ENCODE peak calls at places on chromosomes 2 and 18, in seven cellular contexts. One of them, this sample, is unnamed.

GRCh38 chr2:120788349-120788700 is 52.7 kb downstream of the GLI2 start:
- DNase-seq in psoas muscle: no peak
- DNase-seq in skeletal muscle cell: no peak
- DNase-seq in CD8-positive, alpha-beta T cell: no peak
- DNase-seq in heart left ventricle: no peak
- DNase-seq in fibroblast of lung: no peak
- DNase-seq in astrocyte: no peak
- DNase-seq in this sample: no peak

GRCh38 chr2:30679416-30680088 is 127.7 kb downstream of the CAPN13 start:
- DNase-seq in psoas muscle: no peak
- DNase-seq in skeletal muscle cell: no peak
- DNase-seq in CD8-positive, alpha-beta T cell: no peak
- DNase-seq in heart left ventricle: no peak
- DNase-seq in fibroblast of lung: peak
- DNase-seq in astrocyte: peak
- DNase-seq in this sample: peak

GRCh38 chr2:226552571-226553285 is 246.9 kb downstream of the IRS1 start:
- DNase-seq in psoas muscle: no peak
- DNase-seq in skeletal muscle cell: no peak
- DNase-seq in CD8-positive, alpha-beta T cell: no peak
- DNase-seq in heart left ventricle: no peak
- DNase-seq in fibroblast of lung: no peak
- DNase-seq in astrocyte: no peak
- DNase-seq in this sample: no peak

GRCh38 chr2:191298306-191298705 is 53.1 kb downstream of the MYO1B start:
- DNase-seq in psoas muscle: no peak
- DNase-seq in skeletal muscle cell: peak
- DNase-seq in CD8-positive, alpha-beta T cell: no peak
- DNase-seq in heart left ventricle: no peak
- DNase-seq in fibroblast of lung: no peak
- DNase-seq in astrocyte: peak
- DNase-seq in this sample: no peak

GRCh38 chr2:9852881-9853280 is 9.6 kb downstream of the TAF1B start:
- DNase-seq in psoas muscle: no peak
- DNase-seq in skeletal muscle cell: no peak
- DNase-seq in CD8-positive, alpha-beta T cell: no peak
- DNase-seq in heart left ventricle: no peak
- DNase-seq in fibroblast of lung: no peak
- DNase-seq in astrocyte: no peak
- DNase-seq in this sample: no peak

GRCh38 chr2:229363126-229363814 is 92.2 kb upstream of the PID1 start:
- DNase-seq in psoas muscle: no peak
- DNase-seq in skeletal muscle cell: no peak
- DNase-seq in CD8-positive, alpha-beta T cell: no peak
- DNase-seq in heart left ventricle: no peak
- DNase-seq in fibroblast of lung: no peak
- DNase-seq in astrocyte: peak
- DNase-seq in this sample: no peak

GRCh38 chr2:68565858-68566257 is 77.5 kb upstream of the PROKR1 start:
- DNase-seq in psoas muscle: no peak
- DNase-seq in skeletal muscle cell: no peak
- DNase-seq in CD8-positive, alpha-beta T cell: no peak
- DNase-seq in heart left ventricle: no peak
- DNase-seq in fibroblast of lung: no peak
- DNase-seq in astrocyte: peak
- DNase-seq in this sample: no peak

GRCh38 chr18:71374294-71374693 is 1085.4 kb downstream of the SOCS6 start:
- DNase-seq in psoas muscle: no peak
- DNase-seq in skeletal muscle cell: no peak
- DNase-seq in CD8-positive, alpha-beta T cell: no peak
- DNase-seq in heart left ventricle: no peak
- DNase-seq in fibroblast of lung: no peak
- DNase-seq in astrocyte: no peak
- DNase-seq in this sample: no peak

GRCh38 chr2:164981217-164981990 is 26.1 kb upstream of the SLC38A11 start:
- DNase-seq in psoas muscle: no peak
- DNase-seq in skeletal muscle cell: no peak
- DNase-seq in CD8-positive, alpha-beta T cell: no peak
- DNase-seq in heart left ventricle: no peak
- DNase-seq in fibroblast of lung: no peak
- DNase-seq in astrocyte: peak
- DNase-seq in this sample: no peak

GRCh38 chr2:26605969-26606846 is 35.0 kb downstream of the CIB4 start:
- DNase-seq in psoas muscle: peak
- DNase-seq in skeletal muscle cell: no peak
- DNase-seq in CD8-positive, alpha-beta T cell: no peak
- DNase-seq in heart left ventricle: no peak
- DNase-seq in fibroblast of lung: no peak
- DNase-seq in astrocyte: no peak
- DNase-seq in this sample: no peak

GRCh38 chr2:60530228-60530627 is 23.2 kb downstream of the BCL11A start:
- DNase-seq in psoas muscle: no peak
- DNase-seq in skeletal muscle cell: no peak
- DNase-seq in CD8-positive, alpha-beta T cell: no peak
- DNase-seq in heart left ventricle: no peak
- DNase-seq in fibroblast of lung: no peak
- DNase-seq in astrocyte: no peak
- DNase-seq in this sample: no peak

GRCh38 chr2:173934895-173935294 is 30.3 kb downstream of the SP3 start:
- DNase-seq in psoas muscle: no peak
- DNase-seq in skeletal muscle cell: no peak
- DNase-seq in CD8-positive, alpha-beta T cell: no peak
- DNase-seq in heart left ventricle: no peak
- DNase-seq in fibroblast of lung: no peak
- DNase-seq in astrocyte: no peak
- DNase-seq in this sample: no peak

GRCh38 chr2:4763009-4763408 is 929.2 kb upstream of the SOX11 start:
- DNase-seq in psoas muscle: no peak
- DNase-seq in skeletal muscle cell: no peak
- DNase-seq in CD8-positive, alpha-beta T cell: no peak
- DNase-seq in heart left ventricle: no peak
- DNase-seq in fibroblast of lung: peak
- DNase-seq in astrocyte: no peak
- DNase-seq in this sample: no peak

GRCh38 chr2:207230261-207231105 is 64.7 kb upstream of the KLF7 start:
- DNase-seq in psoas muscle: no peak
- DNase-seq in skeletal muscle cell: no peak
- DNase-seq in CD8-positive, alpha-beta T cell: no peak
- DNase-seq in heart left ventricle: no peak
- DNase-seq in fibroblast of lung: no peak
- DNase-seq in astrocyte: no peak
- DNase-seq in this sample: no peak

GRCh38 chr18:28212060-28212459 is 35.1 kb upstream of the CDH2 start:
- DNase-seq in psoas muscle: no peak
- DNase-seq in skeletal muscle cell: no peak
- DNase-seq in CD8-positive, alpha-beta T cell: no peak
- DNase-seq in heart left ventricle: no peak
- DNase-seq in fibroblast of lung: no peak
- DNase-seq in astrocyte: no peak
- DNase-seq in this sample: no peak

GRCh38 chr2:235678712-235679111 is 184.9 kb downstream of the AGAP1 start:
- DNase-seq in psoas muscle: no peak
- DNase-seq in skeletal muscle cell: no peak
- DNase-seq in CD8-positive, alpha-beta T cell: no peak
- DNase-seq in heart left ventricle: no peak
- DNase-seq in fibroblast of lung: no peak
- DNase-seq in astrocyte: no peak
- DNase-seq in this sample: no peak

GRCh38 chr2:235675678-235676535 is 182.1 kb downstream of the AGAP1 start:
- DNase-seq in psoas muscle: no peak
- DNase-seq in skeletal muscle cell: no peak
- DNase-seq in CD8-positive, alpha-beta T cell: no peak
- DNase-seq in heart left ventricle: no peak
- DNase-seq in fibroblast of lung: no peak
- DNase-seq in astrocyte: peak
- DNase-seq in this sample: no peak

GRCh38 chr2:235677276-235677788 is 183.5 kb downstream of the AGAP1 start:
- DNase-seq in psoas muscle: no peak
- DNase-seq in skeletal muscle cell: no peak
- DNase-seq in CD8-positive, alpha-beta T cell: no peak
- DNase-seq in heart left ventricle: no peak
- DNase-seq in fibroblast of lung: no peak
- DNase-seq in astrocyte: no peak
- DNase-seq in this sample: no peak

GRCh38 chr2:235676536-235676799 is 182.6 kb downstream of the AGAP1 start:
- DNase-seq in psoas muscle: no peak
- DNase-seq in skeletal muscle cell: no peak
- DNase-seq in CD8-positive, alpha-beta T cell: no peak
- DNase-seq in heart left ventricle: no peak
- DNase-seq in fibroblast of lung: no peak
- DNase-seq in astrocyte: no peak
- DNase-seq in this sample: no peak

DNA sequence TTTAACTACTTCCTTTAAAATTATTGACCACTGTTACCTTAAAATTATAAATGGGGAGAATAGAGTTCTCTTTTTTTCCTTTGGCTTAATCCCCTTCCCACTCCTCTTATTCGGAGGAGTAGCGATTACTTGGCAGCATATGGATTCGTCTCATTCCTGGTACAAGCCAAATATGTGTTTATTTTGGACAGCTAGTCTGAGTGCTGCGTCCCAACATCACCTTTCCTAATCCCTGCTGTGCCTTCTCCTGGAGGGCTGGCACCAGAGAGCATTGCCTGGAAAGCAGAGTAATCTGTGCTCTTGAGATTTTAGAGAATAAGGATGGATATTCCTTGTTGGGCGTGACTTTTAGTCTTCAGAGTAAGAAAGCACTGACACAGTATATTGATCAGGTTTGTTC is 185.6 kb downstream of the AGAP1 start:
- DNase-seq in psoas muscle: no peak
- DNase-seq in skeletal muscle cell: no peak
- DNase-seq in CD8-positive, alpha-beta T cell: no peak
- DNase-seq in heart left ventricle: no peak
- DNase-seq in fibroblast of lung: no peak
- DNase-seq in astrocyte: no peak
- DNase-seq in this sample: no peak
- H3K4me3 ChIP-seq in psoas muscle: no peak
- H3K4me3 ChIP-seq in skeletal muscle cell: no peak
- H3K4me3 ChIP-seq in CD8-positive, alpha-beta T cell: no peak
- H3K4me3 ChIP-seq in heart left ventricle: no peak
- H3K4me3 ChIP-seq in fibroblast of lung: no peak
- H3K4me3 ChIP-seq in astrocyte: no peak
- H3K4me3 ChIP-seq in this sample: no peak

DNA sequence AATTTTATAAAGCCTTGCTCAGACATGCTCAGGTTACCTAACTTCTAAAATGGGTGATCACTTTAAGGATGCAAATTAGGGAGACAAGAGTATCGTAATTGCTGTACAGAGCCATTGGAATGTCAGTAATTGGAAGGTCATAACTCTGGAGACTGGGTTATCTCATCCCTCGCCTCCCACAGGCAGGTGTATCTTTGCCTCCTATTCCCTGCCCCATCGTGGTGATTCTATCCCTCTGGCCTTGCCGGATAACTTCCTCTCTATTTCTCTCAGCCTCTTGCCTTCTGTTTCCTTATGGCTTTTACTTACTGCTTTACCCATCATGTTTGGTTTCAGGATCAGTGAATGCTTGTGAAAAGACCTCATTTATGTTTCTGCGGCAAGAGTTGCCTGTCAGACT is 2.5 kb downstream of the PDK1 start:
- DNase-seq in psoas muscle: no peak
- DNase-seq in skeletal muscle cell: no peak
- DNase-seq in CD8-positive, alpha-beta T cell: no peak
- DNase-seq in heart left ventricle: no peak
- DNase-seq in fibroblast of lung: no peak
- DNase-seq in astrocyte: no peak
- DNase-seq in this sample: no peak
- H3K4me3 ChIP-seq in psoas muscle: no peak
- H3K4me3 ChIP-seq in skeletal muscle cell: peak
- H3K4me3 ChIP-seq in CD8-positive, alpha-beta T cell: no peak
- H3K4me3 ChIP-seq in heart left ventricle: no peak
- H3K4me3 ChIP-seq in fibroblast of lung: no peak
- H3K4me3 ChIP-seq in astrocyte: no peak
- H3K4me3 ChIP-seq in this sample: no peak

GRCh38 chr2:134258684-134259408 is 5.0 kb downstream of the MGAT5 start:
- DNase-seq in psoas muscle: peak
- DNase-seq in skeletal muscle cell: no peak
- DNase-seq in CD8-positive, alpha-beta T cell: peak
- DNase-seq in heart left ventricle: no peak
- DNase-seq in fibroblast of lung: no peak
- DNase-seq in astrocyte: no peak
- DNase-seq in this sample: peak
- H3K4me3 ChIP-seq in psoas muscle: no peak
- H3K4me3 ChIP-seq in skeletal muscle cell: no peak
- H3K4me3 ChIP-seq in CD8-positive, alpha-beta T cell: peak
- H3K4me3 ChIP-seq in heart left ventricle: no peak
- H3K4me3 ChIP-seq in fibroblast of lung: no peak
- H3K4me3 ChIP-seq in astrocyte: no peak
- H3K4me3 ChIP-seq in this sample: no peak

GRCh38 chr18:46182633-46183401 is 78.6 kb downstream of the HAUS1 start:
- DNase-seq in psoas muscle: no peak
- DNase-seq in skeletal muscle cell: no peak
- DNase-seq in CD8-positive, alpha-beta T cell: no peak
- DNase-seq in heart left ventricle: peak
- DNase-seq in fibroblast of lung: no peak
- DNase-seq in astrocyte: peak
- DNase-seq in this sample: no peak

GRCh38 chr18:46173393-46174316 is 69.5 kb downstream of the HAUS1 start:
- DNase-seq in psoas muscle: peak
- DNase-seq in skeletal muscle cell: peak
- DNase-seq in CD8-positive, alpha-beta T cell: peak
- DNase-seq in heart left ventricle: peak
- DNase-seq in fibroblast of lung: peak
- DNase-seq in astrocyte: peak
- DNase-seq in this sample: peak

GRCh38 chr18:46174317-46175039 is 70.3 kb downstream of the HAUS1 start:
- DNase-seq in psoas muscle: peak
- DNase-seq in skeletal muscle cell: no peak
- DNase-seq in CD8-positive, alpha-beta T cell: no peak
- DNase-seq in heart left ventricle: peak
- DNase-seq in fibroblast of lung: peak
- DNase-seq in astrocyte: peak
- DNase-seq in this sample: no peak

GRCh38 chr18:46184296-46185080 is 80.3 kb downstream of the HAUS1 start:
- DNase-seq in psoas muscle: no peak
- DNase-seq in skeletal muscle cell: no peak
- DNase-seq in CD8-positive, alpha-beta T cell: no peak
- DNase-seq in heart left ventricle: no peak
- DNase-seq in fibroblast of lung: no peak
- DNase-seq in astrocyte: no peak
- DNase-seq in this sample: no peak

GRCh38 chr18:46179306-46179705 is 75.1 kb downstream of the HAUS1 start:
- DNase-seq in psoas muscle: no peak
- DNase-seq in skeletal muscle cell: no peak
- DNase-seq in CD8-positive, alpha-beta T cell: no peak
- DNase-seq in heart left ventricle: no peak
- DNase-seq in fibroblast of lung: no peak
- DNase-seq in astrocyte: no peak
- DNase-seq in this sample: no peak
- H3K4me3 ChIP-seq in psoas muscle: no peak
- H3K4me3 ChIP-seq in skeletal muscle cell: no peak
- H3K4me3 ChIP-seq in CD8-positive, alpha-beta T cell: no peak
- H3K4me3 ChIP-seq in heart left ventricle: no peak
- H3K4me3 ChIP-seq in fibroblast of lung: no peak
- H3K4me3 ChIP-seq in astrocyte: no peak
- H3K4me3 ChIP-seq in this sample: no peak

GRCh38 chr2:144583362-144583692 is 63.4 kb upstream of the ZEB2 start:
- DNase-seq in psoas muscle: no peak
- DNase-seq in skeletal muscle cell: no peak
- DNase-seq in CD8-positive, alpha-beta T cell: no peak
- DNase-seq in heart left ventricle: no peak
- DNase-seq in fibroblast of lung: no peak
- DNase-seq in astrocyte: no peak
- DNase-seq in this sample: no peak
- H3K4me3 ChIP-seq in psoas muscle: no peak
- H3K4me3 ChIP-seq in skeletal muscle cell: no peak
- H3K4me3 ChIP-seq in CD8-positive, alpha-beta T cell: no peak
- H3K4me3 ChIP-seq in heart left ventricle: no peak
- H3K4me3 ChIP-seq in fibroblast of lung: no peak
- H3K4me3 ChIP-seq in astrocyte: no peak
- H3K4me3 ChIP-seq in this sample: no peak

This sample was measured in dorsolateral prefrontal cortex.